ENCODE peak calls at places on chromosomes 16 and 17, in six cellular contexts. E is T47D, V is IMR-90, I is SHP77, D is RWPE2, A is hepatocyte. H is an unnamed sample.

GRCh38 chr17:3890082-3890892 is 2.6 kb downstream of the CAMKK1 start:
- DNase-seq in A (peak; percentile 80), D (peak; percentile 86), V (peak; percentile 91), I (peak; percentile 85), E (no peak), H (peak; percentile 79)

GRCh38 chr17:6654816-6655731 is 3.5 kb downstream of the C17orf100 start:
- DNase-seq in I (no peak), D (no peak), A (peak; percentile 44), V (no peak), E (no peak), H (peak; percentile 39)

GRCh38 chr17:31595666-31596381 is 204.3 kb downstream of the RAB11FIP4 start:
- DNase-seq in E (no peak), I (no peak), V (no peak), A (peak; percentile 31), D (no peak), H (no peak)

GRCh38 chr17:57486978-57487377 is 230.7 kb downstream of the MSI2 start:
- DNase-seq in E (no peak), V (no peak), A (no peak), D (no peak), I (no peak), H (no peak)

GRCh38 chr17:76492989-76493501 is 8.2 kb downstream of the RHBDF2 start:
- DNase-seq in D (no peak), A (peak; percentile 61), E (no peak), I (peak; percentile 36), V (peak; percentile 93), H (no peak)

GRCh38 chr16:30142672-30143346 is 19.8 kb upstream of the MAPK3 start:
- DNase-seq in V (no peak), D (no peak), I (peak; percentile 4), E (no peak), A (peak; percentile 16), H (peak; percentile 53)

GRCh38 chr16:12999368-12999767 is 98.0 kb downstream of the SHISA9 start:
- DNase-seq in I (no peak), E (no peak), D (no peak), A (no peak), V (no peak), H (no peak)

GRCh38 chr17:18948476-18949006 is 3.4 kb upstream of the SLC5A10 start:
- DNase-seq in V (no peak), E (no peak), I (no peak), D (no peak), A (no peak), H (no peak)

GRCh38 chr16:84368327-84368996 is at the start of gene ATP2C2:
- DNase-seq in A (peak; percentile 85), E (peak; percentile 99), D (peak; percentile 80), V (no peak), I (no peak), H (no peak)

GRCh38 chr16:11429113-11429512 is 83.9 kb downstream of the RMI2 start:
- DNase-seq in I (no peak), D (no peak), E (no peak), V (no peak), A (no peak), H (no peak)

GRCh38 chr17:39239640-39240314 is 14.0 kb upstream of the STAC2 start:
- DNase-seq in D (no peak), E (peak; percentile 78), I (peak; percentile 80), A (peak; percentile 68), V (no peak), H (peak; percentile 57)

GRCh38 chr16:55570159-55570558 is 3.7 kb downstream of the CAPNS2 start:
- DNase-seq in V (no peak), D (no peak), I (no peak), E (no peak), A (no peak), H (no peak)

GRCh38 chr16:1237990-1238389 is 2.5 kb upstream of the TPSAB1 start:
- DNase-seq in V (no peak), D (peak; percentile 11), E (no peak), A (no peak), I (no peak), H (no peak)

GRCh38 chr16:27225536-27226360 is 22.4 kb downstream of the KDM8 start:
- DNase-seq in V (no peak), A (peak; percentile 61), I (no peak), E (no peak), D (peak; percentile 42), H (no peak)

GRCh38 chr17:2081564-2081963 is 26.7 kb downstream of the HIC1 start:
- DNase-seq in D (no peak), I (no peak), V (peak; percentile 53), E (no peak), A (no peak), H (no peak)